ENCODE peak calls at places on chromosomes 4 and X, in six cellular contexts. F, C, B, V, G and Y are unnamed samples.

GRCh38 chr4:23483320-23483958 is 406.4 kb downstream of the PPARGC1A start:
- DNase-seq in C (no peak), F (no peak), B (no peak), V (no peak), G (no peak), Y (no peak)

GRCh38 chrX:10636337-10636736 is 16.0 kb upstream of the MID1 start:
- DNase-seq in G (no peak), C (no peak), B (no peak), V (no peak), F (no peak), Y (no peak)

GRCh38 chr4:42401171-42401570 is 3.9 kb downstream of the SHISA3 start:
- DNase-seq in C (no peak), G (no peak), V (no peak), F (no peak), B (no peak), Y (no peak)

GRCh38 chr4:3765271-3766206 is 646 bp upstream of the ADRA2C start:
- DNase-seq in G (peak), C (no peak), V (no peak), B (no peak), F (peak), Y (no peak)

GRCh38 chr4:112284166-112284565 is 1.5 kb downstream of the TIFA start:
- DNase-seq in F (no peak), V (no peak), G (no peak), B (no peak), C (no peak), Y (no peak)

GRCh38 chrX:82813671-82814078 is 694.4 kb upstream of the POU3F4 start:
- DNase-seq in C (no peak), B (no peak), G (no peak), V (no peak), F (no peak), Y (no peak)

GRCh38 chrX:130111220-130111934 is 1.1 kb upstream of the ELF4 start:
- DNase-seq in B (no peak), C (no peak), V (no peak), F (no peak), G (peak), Y (no peak)

GRCh38 chrX:144790148-144790547 is 457.2 kb upstream of the SPANXN1 start:
- DNase-seq in G (no peak), C (no peak), F (no peak), V (no peak), B (no peak), Y (no peak)

GRCh38 chrX:13770013-13770412 is 35.5 kb downstream of the OFD1 start:
- DNase-seq in C (no peak), G (no peak), B (no peak), F (no peak), V (no peak), Y (no peak)